ENCODE peak calls at places on chromosomes 3 and 15, in eight cellular contexts. Q is B cell, W is lower leg skin, R is neural crest cell, C is IMR-90, V is GM13976, O is prostate gland, X is psoas muscle. I is an unnamed sample.
A peak's percentile ranks its signal among the peaks of the same experiment; 100 is the strongest.

GRCh38 chr3:41267975-41268640 is 68.8 kb downstream of the CTNNB1 start:
- DNase-seq in Q (no peak), W (no peak), R (no peak), C (peak; percentile 98), V (no peak), O (no peak), X (no peak), I (peak; percentile 97)

GRCh38 chr15:101650145-101650544 is 2.0 kb downstream of the TM2D3 start:
- DNase-seq in Q (no peak), W (no peak), R (no peak), C (no peak), V (no peak), O (no peak), X (no peak), I (no peak)

GRCh38 chr15:95603802-95604201 is 726.7 kb upstream of the NR2F2 start:
- DNase-seq in Q (no peak), W (no peak), R (no peak), C (peak; percentile 23), V (no peak), O (no peak), X (no peak), I (no peak)

GRCh38 chr15:75966073-75966472 is 46.2 kb downstream of the NRG4 start:
- DNase-seq in Q (no peak), W (no peak), R (no peak), C (peak; percentile 84), V (no peak), O (no peak), X (no peak), I (no peak)

GRCh38 chr15:100651253-100651652 is 48.9 kb downstream of the ASB7 start:
- DNase-seq in Q (no peak), W (no peak), R (no peak), C (peak; percentile 46), V (no peak), O (no peak), X (no peak), I (no peak)

GRCh38 chr15:62925875-62926274 is 116.7 kb upstream of the TPM1 start:
- DNase-seq in Q (no peak), W (peak; percentile 6), R (no peak), C (no peak), V (no peak), O (no peak), X (no peak), I (no peak)

GRCh38 chr3:198076722-198077308 is 116.8 kb downstream of the LMLN start:
- DNase-seq in Q (no peak), W (no peak), R (no peak), C (no peak), V (no peak), O (no peak), X (no peak), I (no peak)

GRCh38 chr3:42063886-42064285 is 27.3 kb upstream of the TRAK1 start:
- DNase-seq in Q (no peak), W (no peak), R (no peak), C (peak; percentile 79), V (no peak), O (no peak), X (no peak), I (peak; percentile 65)

GRCh38 chr3:150840733-150841515 is 64.3 kb downstream of the MINDY4B start:
- DNase-seq in Q (no peak), W (no peak), R (no peak), C (no peak), V (no peak), O (no peak), X (no peak), I (no peak)

GRCh38 chr3:193816656-193817311 is 223.8 kb downstream of the OPA1 start:
- DNase-seq in Q (no peak), W (peak; percentile 45), R (peak; percentile 53), C (peak; percentile 11), V (no peak), O (no peak), X (peak; percentile 75), I (peak; percentile 36)

GRCh38 chr15:27869697-27870281 is 229.3 kb downstream of the OCA2 start:
- DNase-seq in Q (no peak), W (no peak), R (no peak), C (no peak), V (no peak), O (no peak), X (no peak), I (no peak)

GRCh38 chr3:43217633-43218032 is 68.7 kb upstream of the SNRK start:
- DNase-seq in Q (no peak), W (no peak), R (no peak), C (peak; percentile 52), V (no peak), O (no peak), X (no peak), I (peak; percentile 33)

GRCh38 chr3:16350041-16350952 is 85.3 kb downstream of the OXNAD1 start:
- DNase-seq in Q (no peak), W (no peak), R (no peak), C (peak; percentile 88), V (no peak), O (no peak), X (no peak), I (peak; percentile 80)

GRCh38 chr3:117261907-117262518 is 552.4 kb downstream of the TUSC7 start:
- DNase-seq in Q (no peak), W (no peak), R (no peak), C (no peak), V (no peak), O (peak; percentile 55), X (no peak), I (no peak)

GRCh38 chr3:130939753-130940152 is 45.9 kb downstream of the ATP2C1 start:
- DNase-seq in Q (no peak), W (no peak), R (no peak), C (peak; percentile 49), V (no peak), O (no peak), X (no peak), I (no peak)

DNA sequence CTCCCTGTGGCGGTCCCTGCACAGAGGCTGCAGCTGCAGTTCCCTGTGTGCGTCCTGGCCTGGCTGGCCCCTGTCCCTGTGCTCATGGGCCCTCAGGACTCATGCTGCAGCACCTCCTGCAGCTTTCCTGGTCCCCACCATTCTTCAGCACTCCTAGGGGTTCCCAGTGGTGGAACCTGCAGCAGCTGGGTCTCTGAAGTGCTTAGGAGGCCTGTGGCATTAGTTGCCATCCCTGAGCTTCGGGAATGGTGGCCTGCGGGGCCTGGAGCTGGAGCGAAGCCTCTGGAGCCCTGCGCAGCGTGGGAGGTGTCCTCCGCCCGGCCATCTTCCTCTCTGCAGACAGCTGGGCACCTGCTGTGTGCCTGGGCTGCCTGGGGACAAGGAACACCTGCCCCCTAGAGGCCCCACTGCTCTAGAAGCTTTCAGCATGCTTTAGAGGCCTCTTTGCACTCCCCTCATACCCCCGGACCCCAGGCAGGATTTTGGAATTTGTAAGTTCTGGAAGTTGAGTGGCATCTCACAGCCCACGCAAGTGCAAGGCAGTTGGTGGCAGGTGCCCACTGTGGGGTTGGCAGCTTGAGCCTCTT is 13.1 kb downstream of the PLXNA1 start:
- DNase-seq in Q (no peak), W (no peak), R (no peak), C (no peak), V (no peak), O (no peak), X (no peak), I (no peak)
- TF ChIP-seq CTCF in Q (no peak), W (no peak), R (no peak), C (peak; percentile 1), V (no peak), O (no peak), X (no peak), I (peak; percentile 30)

DNA sequence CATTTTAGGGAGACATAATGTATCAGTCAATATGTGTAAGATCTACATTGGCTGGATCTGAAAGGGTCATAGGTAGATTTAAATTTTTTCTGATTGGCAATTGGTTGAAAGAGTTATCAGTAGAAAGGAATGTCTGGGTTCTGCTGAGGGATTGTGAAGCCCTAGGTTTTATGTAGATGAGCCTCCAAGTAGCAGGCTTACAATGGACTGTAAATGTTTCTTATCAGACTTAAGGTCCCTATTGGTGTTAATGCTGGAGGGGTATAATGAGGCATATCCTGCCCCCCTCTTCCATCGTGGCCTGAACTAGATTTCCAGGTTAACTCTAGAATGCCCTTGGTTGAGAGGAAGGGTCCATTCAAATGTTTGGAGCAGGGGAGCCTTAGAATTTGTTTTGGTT is 61.8 kb upstream of the GCNT3 start:
- DNase-seq in Q (no peak), W (no peak), R (no peak), C (no peak), V (no peak), O (no peak), X (no peak), I (no peak)
- TF ChIP-seq CTCF in Q (no peak), W (no peak), R (no peak), C (no peak), V (no peak), O (no peak), X (no peak), I (no peak)

DNA sequence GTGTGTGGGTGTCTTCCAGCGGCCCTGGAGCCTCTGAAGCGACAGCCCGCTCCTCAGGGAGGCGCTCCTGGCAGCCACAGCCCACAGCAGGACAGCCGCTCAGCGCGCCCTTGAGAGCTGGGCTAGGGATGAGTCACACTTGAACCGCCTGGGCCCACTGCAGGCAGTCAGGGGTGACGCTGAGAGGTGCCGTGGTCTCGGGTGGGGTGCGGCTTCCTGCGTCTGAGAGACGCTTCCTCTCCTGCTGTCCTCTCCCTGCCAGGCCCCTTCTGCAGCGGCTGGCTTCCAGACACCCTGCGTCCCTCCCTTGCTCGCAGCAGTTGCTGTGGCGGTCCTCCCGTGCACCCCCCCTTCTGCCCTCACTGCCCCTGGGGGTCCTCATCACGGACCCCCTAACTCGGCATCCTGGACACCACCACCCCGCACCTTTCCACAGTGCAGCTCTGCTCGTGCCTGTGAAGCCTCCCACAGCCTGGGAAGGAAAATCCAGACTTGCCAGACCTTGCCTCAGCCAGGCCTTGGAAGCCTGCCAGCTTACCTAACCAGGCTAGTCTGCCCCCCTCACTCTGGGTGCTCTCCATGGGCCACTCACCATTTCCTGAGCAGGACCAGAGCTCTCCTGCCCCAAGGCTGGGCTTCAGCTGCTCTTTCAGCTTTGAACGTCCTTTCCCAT is 1.1 kb upstream of the SPTBN5 start:
- DNase-seq in Q (peak; percentile 91), W (peak; percentile 62), R (no peak), C (peak; percentile 78), V (peak; percentile 92), O (peak; percentile 36), X (peak; percentile 78), I (peak; percentile 75)
- TF ChIP-seq CTCF in Q (no peak), W (no peak), R (no peak), C (peak; percentile 15), V (no peak), O (no peak), X (no peak), I (peak; percentile 27)

DNA sequence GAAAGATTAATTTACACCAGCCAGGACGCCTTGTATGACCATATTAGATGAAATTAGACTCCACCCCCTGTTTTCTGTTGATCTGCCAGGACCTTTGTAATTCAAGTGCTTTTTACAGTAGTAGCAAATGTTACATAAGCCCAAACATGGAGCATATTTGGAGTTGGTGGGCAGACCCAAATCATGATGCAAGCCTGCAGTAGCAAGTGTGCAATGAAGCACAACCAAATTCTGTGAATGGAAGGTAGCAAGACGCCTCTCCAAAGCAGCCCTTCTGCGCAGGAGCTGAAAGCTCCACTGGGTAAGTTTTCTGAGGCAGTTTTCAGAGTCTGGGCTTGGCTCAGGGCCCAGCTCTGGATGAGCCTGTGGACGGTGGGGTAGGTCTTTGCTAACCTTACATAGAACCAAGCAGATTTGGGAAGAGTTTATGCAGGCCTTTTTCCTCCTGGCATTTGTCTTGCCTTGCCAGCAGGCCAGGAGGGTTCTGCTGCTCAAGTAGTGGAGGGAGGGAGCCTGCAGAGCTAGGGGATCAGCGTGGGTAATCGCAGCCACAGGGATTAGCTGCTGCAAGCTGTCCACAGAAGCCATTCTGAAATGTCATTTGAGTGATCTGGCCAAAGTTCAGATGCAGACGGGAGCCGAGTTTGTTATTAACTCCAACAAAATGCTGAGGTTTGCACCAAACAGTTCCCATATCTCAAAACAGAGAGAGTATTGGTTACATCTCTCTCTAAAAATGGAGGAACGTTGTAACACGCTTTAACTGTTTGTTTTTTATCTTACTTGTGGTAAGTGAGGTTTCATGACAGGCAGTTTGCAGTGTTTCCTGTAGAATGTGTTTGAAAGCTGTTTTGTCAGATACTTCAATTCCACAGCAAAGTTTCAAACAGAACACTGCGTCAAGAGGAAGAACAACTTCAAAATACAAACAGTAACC is 55.4 kb downstream of the PSMD6 start:
- DNase-seq in Q (no peak), W (peak; percentile 35), R (no peak), C (peak; percentile 70), V (no peak), O (no peak), X (peak; percentile 32), I (peak; percentile 69)
- TF ChIP-seq CTCF in Q (no peak), W (no peak), R (no peak), C (no peak), V (no peak), O (no peak), X (no peak), I (no peak)

I was measured in astrocyte of the spinal cord.